ENCODE peak calls at places on chromosome 17, in ten cellular contexts. W is aorta, R is Peyer's patch, N is heart right ventricle, F is HCT116, E is psoas muscle, J is sigmoid colon, O is GM23248, Z is GM23338, M is SJSA1. T is an unnamed sample.

GRCh38 chr17:51428668-51429486 is 168.5 kb downstream of the UTP18 start:
- DNase-seq in W (no peak), R (no peak), N (no peak), F (no peak), E (no peak), J (no peak), O (no peak), Z (no peak), M (peak; percentile 39), T (no peak)

GRCh38 chr17:40065041-40065770 is 2.4 kb downstream of the THRA start:
- DNase-seq in W (peak; percentile 80), R (no peak), N (no peak), F (no peak), E (no peak), J (no peak), O (peak; percentile 38), Z (no peak), M (no peak), T (peak; percentile 40)

GRCh38 chr17:19730829-19731228 is 14.4 kb upstream of the SLC47A2 start:
- DNase-seq in W (no peak), R (no peak), N (no peak), F (no peak), E (no peak), J (no peak), O (no peak), Z (no peak), M (no peak), T (no peak)

GRCh38 chr17:56595831-56596740 is 2.6 kb downstream of the NOG start:
- DNase-seq in W (no peak), R (no peak), N (no peak), F (no peak), E (no peak), J (no peak), O (peak; percentile 50), Z (peak; percentile 74), M (peak; percentile 63), T (peak; percentile 45)

GRCh38 chr17:66301864-66302741 is at the start of gene PRKCA:
- DNase-seq in W (peak; percentile 90), R (peak; percentile 59), N (peak; percentile 81), F (peak; percentile 29), E (peak; percentile 85), J (peak; percentile 86), O (peak; percentile 92), Z (peak; percentile 82), M (peak; percentile 82), T (peak; percentile 86)

GRCh38 chr17:19313746-19314651 is 48.5 kb downstream of the B9D1 start:
- DNase-seq in W (peak; percentile 44), R (no peak), N (no peak), F (no peak), E (no peak), J (peak; percentile 65), O (no peak), Z (no peak), M (no peak), T (peak; percentile 44)

GRCh38 chr17:81707725-81708646 is 4.1 kb upstream of the SLC25A10 start:
- DNase-seq in W (no peak), R (no peak), N (no peak), F (no peak), E (no peak), J (no peak), O (no peak), Z (no peak), M (no peak), T (no peak)

GRCh38 chr17:11182430-11182829 is 58.6 kb upstream of the SHISA6 start:
- DNase-seq in W (no peak), R (no peak), N (no peak), F (no peak), E (no peak), J (no peak), O (no peak), Z (no peak), M (no peak), T (no peak)

GRCh38 chr17:46771601-46772012 is 46.9 kb downstream of the WNT3 start:
- DNase-seq in W (peak; percentile 74), R (no peak), N (peak; percentile 40), F (no peak), E (no peak), J (no peak), O (peak; percentile 58), Z (peak; percentile 57), M (peak; percentile 69), T (peak; percentile 59)

GRCh38 chr17:266701-267656 is 85.5 kb upstream of the DOC2B start:
- DNase-seq in W (peak; percentile 79), R (peak; percentile 10), N (peak; percentile 48), F (no peak), E (peak; percentile 74), J (peak; percentile 75), O (peak; percentile 35), Z (no peak), M (peak; percentile 34), T (peak; percentile 41)

GRCh38 chr17:65041518-65041917 is 15.0 kb downstream of the GNA13 start:
- DNase-seq in W (no peak), R (no peak), N (no peak), F (no peak), E (no peak), J (no peak), O (no peak), Z (no peak), M (no peak), T (no peak)

GRCh38 chr17:81396722-81397313 is 1.6 kb downstream of the BAHCC1 start:
- DNase-seq in W (no peak), R (no peak), N (peak; percentile 67), F (no peak), E (peak; percentile 76), J (no peak), O (peak; percentile 66), Z (peak; percentile 85), M (peak; percentile 75), T (no peak)

GRCh38 chr17:39576187-39576586 is 31.5 kb downstream of the NEUROD2 start:
- DNase-seq in W (no peak), R (no peak), N (no peak), F (peak; percentile 6), E (no peak), J (no peak), O (peak; percentile 52), Z (peak; percentile 83), M (no peak), T (no peak)

GRCh38 chr17:37820313-37821024 is 75.6 kb upstream of the HNF1B start:
- DNase-seq in W (no peak), R (no peak), N (no peak), F (no peak), E (no peak), J (no peak), O (no peak), Z (no peak), M (no peak), T (no peak)

GRCh38 chr17:77269696-77270681 is 129.2 kb downstream of the SEC14L1 start:
- DNase-seq in W (no peak), R (no peak), N (no peak), F (no peak), E (peak; percentile 28), J (no peak), O (no peak), Z (no peak), M (no peak), T (no peak)

GRCh38 chr17:47810901-47811635 is 10.5 kb downstream of the OSBPL7 start:
- DNase-seq in W (peak; percentile 46), R (no peak), N (no peak), F (no peak), E (no peak), J (peak; percentile 63), O (no peak), Z (no peak), M (no peak), T (no peak)

GRCh38 chr17:75980188-75981018 is 1.4 kb downstream of the TEN1 start:
- DNase-seq in W (peak; percentile 27), R (no peak), N (no peak), F (no peak), E (no peak), J (peak; percentile 50), O (peak; percentile 60), Z (no peak), M (no peak), T (no peak)

GRCh38 chr17:40111221-40112128 is 10.3 kb upstream of the MSL1 start:
- DNase-seq in W (peak; percentile 95), R (peak; percentile 81), N (peak; percentile 88), F (peak; percentile 81), E (peak; percentile 95), J (peak; percentile 99), O (peak; percentile 93), Z (peak; percentile 97), M (peak; percentile 87), T (peak; percentile 84)

GRCh38 chr17:34156741-34157589 is 98.1 kb upstream of the CCL2 start:
- DNase-seq in W (no peak), R (no peak), N (no peak), F (no peak), E (no peak), J (no peak), O (peak; percentile 11), Z (no peak), M (no peak), T (no peak)
- H3K27ac ChIP-seq in W (no peak overlapping the region), R (no peak overlapping the region), N (no peak overlapping the region), F (no peak overlapping the region), E (no peak overlapping the region), J (no peak overlapping the region), O (no peak overlapping the region), Z (peak overlapping the region; percentile 99), M (no peak overlapping the region), T (no peak overlapping the region)

GRCh38 chr17:17124341-17124740 is 81.8 kb downstream of the PLD6 start:
- DNase-seq in W (no peak), R (no peak), N (no peak), F (no peak), E (no peak), J (no peak), O (no peak), Z (no peak), M (no peak), T (no peak)
- H3K4me1 ChIP-seq in W (no peaks in the 10 kb centered on the region), R (peaks cover 9% of the 10 kb centered on the region), N (peaks cover 66% of the 10 kb centered on the region), F (no peaks in the 10 kb centered on the region), E (peaks cover 88% of the 10 kb centered on the region), J (peaks cover 38% of the 10 kb centered on the region), O (peaks cover 19% of the 10 kb centered on the region), Z (no peaks in the 10 kb centered on the region), M (peaks cover 5% of the 10 kb centered on the region), T (peaks cover 65% of the 10 kb centered on the region)

DNA sequence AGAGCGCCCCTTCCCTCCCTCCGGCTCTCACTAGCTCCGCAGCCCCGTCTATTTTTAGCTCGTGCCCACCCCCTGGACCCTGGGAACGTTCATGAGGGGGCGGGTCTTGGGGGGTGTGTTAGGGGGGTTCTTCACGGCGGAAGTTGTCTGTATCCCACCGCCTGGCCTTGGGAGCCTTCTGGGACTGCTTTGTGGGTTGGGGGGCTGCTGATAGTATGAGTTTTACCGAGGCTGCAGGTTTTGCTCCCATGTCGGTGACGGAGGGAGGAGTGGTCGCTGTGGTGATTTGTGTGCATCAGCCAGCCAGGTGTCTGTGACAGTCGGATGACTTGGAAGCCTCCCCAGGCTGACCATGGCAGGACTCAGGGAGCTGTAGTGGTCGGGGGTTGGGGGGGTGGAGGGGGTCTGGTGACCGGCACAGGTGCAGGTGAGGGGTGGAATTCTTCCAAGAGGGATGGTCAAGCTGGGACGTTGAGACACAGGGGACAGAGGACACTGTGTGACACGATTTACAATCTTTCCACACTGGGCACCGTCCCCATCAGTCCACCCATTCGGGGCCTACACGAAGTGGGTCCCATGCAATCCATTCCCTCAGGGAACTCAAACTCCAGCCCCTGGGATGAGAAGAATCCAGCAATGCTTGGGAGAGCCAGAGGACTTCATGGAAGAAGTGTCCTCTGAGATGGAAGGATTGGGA is 1.4 kb downstream of the ATP1B2 start:
- DNase-seq in W (no peak), R (no peak), N (no peak), F (no peak), E (no peak), J (no peak), O (no peak), Z (peak; percentile 57), M (no peak), T (no peak)
- H3K4me3 ChIP-seq in W (no peak overlapping the region), R (peak overlapping the region; percentile 59), N (peak overlapping the region; percentile 57), F (no peak overlapping the region), E (peak overlapping the region; percentile 67), J (peak overlapping the region; percentile 50), O (no peak overlapping the region), Z (peak overlapping the region; percentile 90), M (no peak overlapping the region), T (peak overlapping the region; percentile 58)

GRCh38 chr17:33457477-33457876 is 164.4 kb upstream of the ASIC2 start:
- DNase-seq in W (no peak), R (no peak), N (no peak), F (no peak), E (no peak), J (no peak), O (no peak), Z (no peak), M (no peak), T (no peak)
- H3K27ac ChIP-seq in W (no peak overlapping the region), R (no peak overlapping the region), N (no peak overlapping the region), F (no peak overlapping the region), E (no peak overlapping the region), J (no peak overlapping the region), O (no peak overlapping the region), Z (no peak overlapping the region), M (no peak overlapping the region), T (no peak overlapping the region)